ENCODE peak calls at places on chromosome 21, in eight cellular contexts. One of them, this sample, is unnamed.

GRCh38 chr21:35674895-35675470 is 385.3 kb downstream of the SETD4 start:
- DNase-seq in fibroblast of the conjunctiva: no peak
- DNase-seq in central memory CD4-positive, alpha-beta T cell: no peak
- DNase-seq in activated effector memory CD4-positive, alpha-beta T cell treated with anti-CD3 and anti-CD28 coated beads, Interleukin-2, amount 50 U/mL, for 16 hours: no peak
- DNase-seq in amniotic stem cell: no peak
- DNase-seq in immature natural killer cell: no peak
- DNase-seq in GM13977: no peak
- DNase-seq in SHP77: no peak
- DNase-seq in this sample: no peak

GRCh38 chr21:45302082-45303061 is 14.7 kb upstream of the POFUT2 start:
- DNase-seq in fibroblast of the conjunctiva: no peak
- DNase-seq in central memory CD4-positive, alpha-beta T cell: peak
- DNase-seq in activated effector memory CD4-positive, alpha-beta T cell treated with anti-CD3 and anti-CD28 coated beads, Interleukin-2, amount 50 U/mL, for 16 hours: peak
- DNase-seq in amniotic stem cell: no peak
- DNase-seq in immature natural killer cell: peak
- DNase-seq in GM13977: no peak
- DNase-seq in SHP77: no peak
- DNase-seq in this sample: peak

GRCh38 chr21:29975776-29976175 is 36.0 kb upstream of the GRIK1 start:
- DNase-seq in fibroblast of the conjunctiva: no peak
- DNase-seq in central memory CD4-positive, alpha-beta T cell: no peak
- DNase-seq in activated effector memory CD4-positive, alpha-beta T cell treated with anti-CD3 and anti-CD28 coated beads, Interleukin-2, amount 50 U/mL, for 16 hours: no peak
- DNase-seq in amniotic stem cell: no peak
- DNase-seq in immature natural killer cell: no peak
- DNase-seq in GM13977: no peak
- DNase-seq in SHP77: no peak
- DNase-seq in this sample: no peak

GRCh38 chr21:26471116-26471505 is 102.0 kb downstream of the CYYR1 start:
- DNase-seq in fibroblast of the conjunctiva: no peak
- DNase-seq in central memory CD4-positive, alpha-beta T cell: no peak
- DNase-seq in activated effector memory CD4-positive, alpha-beta T cell treated with anti-CD3 and anti-CD28 coated beads, Interleukin-2, amount 50 U/mL, for 16 hours: no peak
- DNase-seq in amniotic stem cell: no peak
- DNase-seq in immature natural killer cell: no peak
- DNase-seq in GM13977: no peak
- DNase-seq in SHP77: no peak
- DNase-seq in this sample: no peak

GRCh38 chr21:37845535-37845934 is 70.7 kb downstream of the KCNJ6 start:
- DNase-seq in fibroblast of the conjunctiva: no peak
- DNase-seq in central memory CD4-positive, alpha-beta T cell: no peak
- DNase-seq in activated effector memory CD4-positive, alpha-beta T cell treated with anti-CD3 and anti-CD28 coated beads, Interleukin-2, amount 50 U/mL, for 16 hours: no peak
- DNase-seq in amniotic stem cell: no peak
- DNase-seq in immature natural killer cell: no peak
- DNase-seq in GM13977: no peak
- DNase-seq in SHP77: peak
- DNase-seq in this sample: no peak

GRCh38 chr21:40335689-40336088 is 468.5 kb downstream of the PCP4 start:
- DNase-seq in fibroblast of the conjunctiva: no peak
- DNase-seq in central memory CD4-positive, alpha-beta T cell: no peak
- DNase-seq in activated effector memory CD4-positive, alpha-beta T cell treated with anti-CD3 and anti-CD28 coated beads, Interleukin-2, amount 50 U/mL, for 16 hours: no peak
- DNase-seq in amniotic stem cell: no peak
- DNase-seq in immature natural killer cell: no peak
- DNase-seq in GM13977: no peak
- DNase-seq in SHP77: no peak
- DNase-seq in this sample: no peak

GRCh38 chr21:16570196-16570595 is 840.4 kb downstream of the USP25 start:
- DNase-seq in fibroblast of the conjunctiva: no peak
- DNase-seq in central memory CD4-positive, alpha-beta T cell: no peak
- DNase-seq in activated effector memory CD4-positive, alpha-beta T cell treated with anti-CD3 and anti-CD28 coated beads, Interleukin-2, amount 50 U/mL, for 16 hours: no peak
- DNase-seq in amniotic stem cell: no peak
- DNase-seq in immature natural killer cell: no peak
- DNase-seq in GM13977: no peak
- DNase-seq in SHP77: no peak
- DNase-seq in this sample: no peak

GRCh38 chr21:44709426-44710293 is 1.7 kb downstream of the TSPEAR start:
- DNase-seq in fibroblast of the conjunctiva: no peak
- DNase-seq in central memory CD4-positive, alpha-beta T cell: no peak
- DNase-seq in activated effector memory CD4-positive, alpha-beta T cell treated with anti-CD3 and anti-CD28 coated beads, Interleukin-2, amount 50 U/mL, for 16 hours: peak
- DNase-seq in amniotic stem cell: no peak
- DNase-seq in immature natural killer cell: no peak
- DNase-seq in GM13977: no peak
- DNase-seq in SHP77: peak
- DNase-seq in this sample: no peak

GRCh38 chr21:16541366-16541765 is 811.6 kb downstream of the USP25 start:
- DNase-seq in fibroblast of the conjunctiva: no peak
- DNase-seq in central memory CD4-positive, alpha-beta T cell: no peak
- DNase-seq in activated effector memory CD4-positive, alpha-beta T cell treated with anti-CD3 and anti-CD28 coated beads, Interleukin-2, amount 50 U/mL, for 16 hours: no peak
- DNase-seq in amniotic stem cell: no peak
- DNase-seq in immature natural killer cell: no peak
- DNase-seq in GM13977: no peak
- DNase-seq in SHP77: no peak
- DNase-seq in this sample: no peak

GRCh38 chr21:42746593-42747266 is 93.3 kb downstream of the PDE9A start:
- DNase-seq in fibroblast of the conjunctiva: no peak
- DNase-seq in central memory CD4-positive, alpha-beta T cell: peak
- DNase-seq in activated effector memory CD4-positive, alpha-beta T cell treated with anti-CD3 and anti-CD28 coated beads, Interleukin-2, amount 50 U/mL, for 16 hours: peak
- DNase-seq in amniotic stem cell: no peak
- DNase-seq in immature natural killer cell: peak
- DNase-seq in GM13977: no peak
- DNase-seq in SHP77: no peak
- DNase-seq in this sample: peak

GRCh38 chr21:38495242-38495641 is 3.0 kb downstream of the ERG start:
- DNase-seq in fibroblast of the conjunctiva: no peak
- DNase-seq in central memory CD4-positive, alpha-beta T cell: no peak
- DNase-seq in activated effector memory CD4-positive, alpha-beta T cell treated with anti-CD3 and anti-CD28 coated beads, Interleukin-2, amount 50 U/mL, for 16 hours: no peak
- DNase-seq in amniotic stem cell: no peak
- DNase-seq in immature natural killer cell: no peak
- DNase-seq in GM13977: no peak
- DNase-seq in SHP77: no peak
- DNase-seq in this sample: no peak

GRCh38 chr21:45423201-45423955 is 18.4 kb downstream of the COL18A1 start:
- DNase-seq in fibroblast of the conjunctiva: no peak
- DNase-seq in central memory CD4-positive, alpha-beta T cell: no peak
- DNase-seq in activated effector memory CD4-positive, alpha-beta T cell treated with anti-CD3 and anti-CD28 coated beads, Interleukin-2, amount 50 U/mL, for 16 hours: no peak
- DNase-seq in amniotic stem cell: no peak
- DNase-seq in immature natural killer cell: no peak
- DNase-seq in GM13977: no peak
- DNase-seq in SHP77: no peak
- DNase-seq in this sample: no peak

GRCh38 chr21:45543371-45543709 is 1.1 kb upstream of the SLC19A1 start:
- DNase-seq in fibroblast of the conjunctiva: no peak
- DNase-seq in central memory CD4-positive, alpha-beta T cell: no peak
- DNase-seq in activated effector memory CD4-positive, alpha-beta T cell treated with anti-CD3 and anti-CD28 coated beads, Interleukin-2, amount 50 U/mL, for 16 hours: no peak
- DNase-seq in amniotic stem cell: no peak
- DNase-seq in immature natural killer cell: no peak
- DNase-seq in GM13977: peak
- DNase-seq in SHP77: no peak
- DNase-seq in this sample: peak